ENCODE peak calls at places on chromosomes 11 and 22, in five cellular contexts. H is K562, D is HepG2, P is GM12878, T is H1. C is an unnamed sample. For H3K4me1, the result is how much of the 10 kb centered on the place peaks cover.

GRCh38 chr22:36911887-36912661 is 1.4 kb upstream of the CSF2RB start:
- DNase-seq in D (no peak), H (no peak), P (no peak), T (no peak), C (no peak)

GRCh38 chr22:24834845-24835570 is 29.0 kb downstream of the SGSM1 start:
- DNase-seq in H (no peak), D (peak), P (no peak), T (peak), C (peak)

GRCh38 chr11:27613670-27613950 is 86.6 kb downstream of the BDNF start:
- DNase-seq in H (no peak), P (no peak), D (no peak), T (no peak), C (no peak)

GRCh38 chr11:16346975-16347374 is 9.4 kb downstream of the SOX6 start:
- DNase-seq in D (no peak), P (no peak), H (no peak), T (no peak), C (no peak)

GRCh38 chr11:100730266-100730665 is 43.2 kb downstream of the ARHGAP42 start:
- DNase-seq in H (no peak), P (no peak), T (no peak), D (no peak), C (no peak)

GRCh38 chr11:7031346-7031957 is 11.2 kb downstream of the NLRP14 start:
- DNase-seq in H (no peak), T (no peak), P (no peak), D (no peak), C (no peak)

GRCh38 chr11:2898366-2899079 is 12.9 kb upstream of the CDKN1C start:
- DNase-seq in P (no peak), H (no peak), T (no peak), D (peak), C (no peak)

GRCh38 chr22:24402460-24403192 is 24.8 kb upstream of the ADORA2A start:
- DNase-seq in D (peak), T (no peak), H (no peak), P (peak), C (peak)

GRCh38 chr11:55719608-55720160 is 53.6 kb upstream of the OR5D13 start:
- DNase-seq in D (no peak), H (no peak), P (no peak), T (no peak), C (peak)

GRCh38 chr22:17781319-17782031 is 7.2 kb upstream of the BID start:
- DNase-seq in P (peak), T (no peak), H (no peak), D (peak), C (peak)

GRCh38 chr11:100188137-100188783 is 498.8 kb upstream of the ARHGAP42 start:
- DNase-seq in P (no peak), H (no peak), D (no peak), T (no peak), C (no peak)

GRCh38 chr22:21764038-21764804 is 28.6 kb upstream of the YPEL1 start:
- DNase-seq in D (no peak), T (no peak), H (no peak), P (no peak), C (no peak)

GRCh38 chr11:121688860-121689614 is 236.3 kb upstream of the SORL1-AS1 start:
- DNase-seq in D (peak), P (no peak), H (no peak), T (no peak), C (no peak)

GRCh38 chr11:87256694-87257340 is 219.1 kb downstream of the TMEM135 start:
- DNase-seq in T (no peak), H (no peak), P (no peak), D (no peak), C (no peak)

GRCh38 chr11:37500425-37500824 is 902.4 kb upstream of the RAG2 start:
- DNase-seq in D (no peak), H (no peak), T (no peak), P (no peak), C (no peak)
- TF ChIP-seq KDM1A in D (no peak), H (no peak), T (no peak), P (no peak), C (no peak)

GRCh38 chr11:65377777-65378176 is 4.7 kb downstream of the SLC25A45 start:
- DNase-seq in D (no peak), P (no peak), T (no peak), H (no peak), C (no peak)

GRCh38 chr11:65378928-65379638 is 3.4 kb downstream of the SLC25A45 start:
- DNase-seq in T (no peak), H (no peak), D (no peak), P (no peak), C (no peak)

GRCh38 chr11:65379698-65380459 is 2.6 kb downstream of the SLC25A45 start:
- DNase-seq in H (no peak), D (no peak), P (no peak), T (no peak), C (no peak)

GRCh38 chr11:65377036-65377435 is 5.4 kb downstream of the SLC25A45 start:
- DNase-seq in D (no peak), H (no peak), T (no peak), P (no peak), C (no peak)

DNA sequence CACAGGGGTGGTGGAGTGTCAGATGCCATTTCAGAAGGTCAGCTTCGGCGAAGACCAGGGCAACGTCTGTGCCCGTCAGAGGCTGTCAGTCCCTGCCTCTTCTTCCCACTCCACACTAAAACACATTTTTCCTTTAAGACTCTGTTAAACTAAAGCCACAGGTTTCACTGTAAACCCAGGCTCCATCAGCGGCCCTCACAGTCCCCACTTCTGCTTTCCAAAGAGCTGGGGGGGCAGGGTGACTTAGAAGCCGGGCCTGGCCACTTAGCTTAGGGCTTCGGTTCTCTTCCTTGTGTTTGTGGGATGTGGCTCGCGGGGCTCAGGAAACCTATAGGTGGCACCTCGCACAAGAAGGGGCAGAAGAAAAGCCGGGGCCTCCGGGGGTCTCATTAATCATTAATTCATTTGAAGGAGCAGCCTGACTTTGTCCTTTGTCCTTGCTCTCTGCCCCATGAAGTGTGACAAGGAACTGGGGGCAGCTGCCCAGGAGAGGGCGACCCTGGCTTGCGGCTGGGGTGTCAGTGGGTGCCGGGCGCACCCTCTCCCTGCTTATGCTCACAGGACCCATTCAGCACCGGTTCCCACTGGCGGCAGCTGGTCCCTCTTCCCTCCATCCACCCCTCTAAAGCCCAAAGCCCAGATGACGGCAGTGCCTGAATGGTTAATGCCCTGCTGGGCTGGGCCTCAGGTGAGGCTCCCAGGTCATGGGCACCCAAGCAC is 4.1 kb downstream of the SLC25A45 start:
- DNase-seq in D (no peak), T (no peak), H (no peak), P (no peak), C (no peak)
- H3K4me1 ChIP-seq in D (half or more), T (under half), H (half or more), P (under half), C (half or more)

GRCh38 chr11:75324189-75324588 is 27.3 kb downstream of the ARRB1 start:
- DNase-seq in D (no peak), P (no peak), H (no peak), T (no peak), C (no peak)

GRCh38 chr11:75323609-75324008 is 27.9 kb downstream of the ARRB1 start:
- DNase-seq in P (no peak), H (no peak), T (no peak), D (peak), C (peak)

GRCh38 chr11:75326439-75326810 is 25.0 kb downstream of the ARRB1 start:
- DNase-seq in P (no peak), T (no peak), D (no peak), H (no peak), C (no peak)

GRCh38 chr11:75324740-75325139 is 26.7 kb downstream of the ARRB1 start:
- DNase-seq in P (no peak), H (no peak), T (no peak), D (no peak), C (no peak)

DNA sequence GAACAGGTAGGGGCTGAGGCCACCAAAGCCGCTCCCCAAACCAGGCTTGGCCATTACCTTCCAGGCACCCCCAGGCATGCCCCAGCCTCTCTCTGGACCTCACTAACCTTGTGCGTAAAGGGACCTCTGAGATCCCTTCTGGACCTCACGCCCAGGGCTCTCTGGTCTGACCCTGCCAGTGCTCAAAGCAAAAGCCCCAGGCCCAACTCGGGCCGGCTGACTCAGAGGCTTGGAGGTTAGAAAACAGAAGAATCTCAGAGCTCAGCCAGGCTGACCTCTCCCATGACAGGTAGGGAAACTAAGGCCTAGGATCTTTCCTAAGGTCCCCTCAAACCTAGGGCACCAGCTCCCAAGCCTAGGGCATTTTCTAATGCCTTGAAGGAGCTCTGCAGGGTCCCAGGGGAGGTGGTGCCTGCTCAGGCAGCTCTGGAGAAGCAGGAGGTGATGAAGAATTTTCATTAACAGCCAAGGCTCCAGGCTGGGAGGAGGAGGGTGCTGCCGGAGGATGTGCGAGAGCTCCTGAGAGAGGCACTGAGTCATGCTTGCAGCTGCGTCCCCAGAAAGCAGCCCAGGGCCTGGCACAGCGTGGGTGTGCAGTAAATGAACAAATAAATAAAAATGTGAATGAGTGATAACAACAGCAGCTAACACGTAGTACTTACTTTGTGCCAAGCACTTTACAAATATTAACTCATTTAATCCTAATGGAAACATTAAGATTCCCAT is 25.6 kb downstream of the ARRB1 start:
- DNase-seq in D (no peak), P (no peak), T (no peak), H (peak), C (peak)
- TF ChIP-seq KDM1A in D (no peak), P (no peak), T (no peak), H (no peak), C (no peak)

DNA sequence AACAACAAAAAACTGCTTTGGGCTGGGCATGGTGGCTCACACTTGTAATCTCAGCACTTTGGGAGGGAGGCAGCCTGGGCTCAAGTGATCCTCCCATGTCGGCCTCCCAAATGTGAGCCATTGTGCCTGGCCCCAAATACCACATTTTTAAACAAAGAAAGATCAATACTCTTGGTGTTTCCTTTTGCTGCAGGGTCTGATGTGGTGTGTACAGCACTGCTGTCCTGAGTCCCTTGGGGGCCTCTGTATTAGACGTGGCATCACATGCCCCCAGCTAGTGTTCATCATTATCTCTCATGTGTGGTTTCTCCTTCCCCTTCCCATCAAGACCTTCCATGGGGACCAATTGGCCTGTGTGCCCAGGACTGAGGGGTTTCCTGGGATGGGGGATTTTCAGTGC is 20.5 kb upstream of the XBP1 start:
- DNase-seq in D (no peak), T (no peak), H (no peak), P (no peak), C (no peak)
- H3K4me1 ChIP-seq in D (half or more), T (under half), H (under half), P (under half), C (under half)

GRCh38 chr22:41038732-41039131 is 53.7 kb upstream of the EP300 start:
- DNase-seq in H (no peak), T (no peak), P (no peak), D (no peak), C (no peak)
- TF ChIP-seq KDM1A in H (no peak), T (no peak), P (no peak), D (no peak), C (no peak)

GRCh38 chr11:117281869-117282268 is 9.3 kb upstream of the BACE1-AS start:
- DNase-seq in H (no peak), P (no peak), D (no peak), T (no peak), C (no peak)

GRCh38 chr11:117281159-117281558 is 10.0 kb upstream of the BACE1-AS start:
- DNase-seq in T (no peak), D (no peak), H (no peak), P (no peak), C (peak)

GRCh38 chr11:117284053-117284452 is 7.1 kb upstream of the BACE1-AS start:
- DNase-seq in T (no peak), D (no peak), P (no peak), H (no peak), C (no peak)

GRCh38 chr11:117282956-117283355 is 8.2 kb upstream of the BACE1-AS start:
- DNase-seq in P (no peak), D (no peak), H (no peak), T (no peak), C (no peak)

GRCh38 chr11:117279711-117280376 is 11.3 kb upstream of the BACE1-AS start:
- DNase-seq in P (no peak), H (no peak), T (no peak), D (no peak), C (no peak)
- H3K4me1 ChIP-seq in P (under half), H (under half), T (under half), D (under half), C (under half)

DNA sequence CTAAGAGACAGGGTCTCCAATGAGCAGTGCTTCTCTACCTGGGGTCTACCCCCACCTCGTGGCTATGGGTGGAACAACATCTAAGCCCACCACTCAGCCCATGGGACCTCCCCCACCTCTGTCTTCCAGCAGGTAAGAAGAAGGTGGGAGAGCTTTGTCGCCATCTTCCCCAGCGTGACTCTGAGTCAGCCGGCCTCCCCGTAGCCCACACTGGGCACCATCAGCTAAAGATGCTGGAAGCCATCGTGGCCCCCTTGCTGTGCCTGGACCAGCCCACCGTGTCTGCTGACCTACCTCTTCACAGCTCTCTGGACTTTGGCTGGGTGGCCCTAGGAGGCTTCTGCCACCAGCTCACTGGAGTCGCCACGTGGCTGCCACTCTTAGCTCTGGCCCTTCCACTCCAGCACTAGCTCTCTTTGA is 954 bp downstream of the C11orf86 start:
- DNase-seq in D (peak), T (peak), P (no peak), H (peak), C (peak)
- TF ChIP-seq KDM1A in D (no peak), T (no peak), P (no peak), H (no peak), C (no peak)

DNA sequence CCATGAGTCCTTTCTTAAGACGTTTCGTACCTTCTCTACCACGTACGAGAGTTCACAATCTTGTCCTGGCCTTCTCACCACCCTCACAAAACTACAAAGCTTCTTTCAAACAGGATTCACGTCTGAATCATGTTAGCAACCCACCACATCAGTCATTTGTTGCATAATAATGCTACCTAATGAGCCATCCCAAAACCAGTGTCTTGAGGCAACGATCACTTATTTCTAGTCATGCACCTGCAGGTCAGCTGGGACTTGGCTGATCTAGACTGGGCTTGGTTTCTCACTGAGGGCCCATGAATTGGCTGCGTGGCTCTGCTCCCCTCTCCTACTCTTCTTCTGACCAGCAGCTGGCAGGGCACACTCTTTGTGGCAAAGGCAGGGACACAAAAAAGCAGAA is 28.3 kb downstream of the LARGE1 start:
- DNase-seq in P (no peak), T (no peak), H (no peak), D (no peak), C (no peak)
- H3K4me1 ChIP-seq in P (half or more), T (under half), H (under half), D (under half), C (under half)

GRCh38 chr11:73582636-73583035 is 15.3 kb downstream of the FAM168A start:
- DNase-seq in H (no peak), D (no peak), T (no peak), P (no peak), C (no peak)

GRCh38 chr11:73578786-73579185 is 19.1 kb downstream of the FAM168A start:
- DNase-seq in D (peak), H (no peak), T (no peak), P (peak), C (no peak)

GRCh38 chr11:73576226-73576625 is 21.7 kb downstream of the FAM168A start:
- DNase-seq in D (no peak), P (no peak), T (no peak), H (no peak), C (no peak)

GRCh38 chr11:73579641-73580434 is 18.1 kb downstream of the FAM168A start:
- DNase-seq in D (no peak), H (no peak), T (no peak), P (no peak), C (no peak)

GRCh38 chr11:73577496-73577917 is 20.4 kb downstream of the FAM168A start:
- DNase-seq in T (no peak), H (no peak), P (peak), D (no peak), C (no peak)
- TF ChIP-seq KDM1A in T (no peak), H (no peak), P (no peak), D (no peak), C (no peak)